ENCODE peak calls at places on chromosomes 16 and 17, in nine cellular contexts. One of them, this sample, is unnamed.

GRCh38 chr16:84481051-84481735 is 23.3 kb downstream of the MEAK7 start:
- DNase-seq in EL: no peak
- DNase-seq in stimulated activated CD8-positive, alpha-beta memory T cell treated with anti-CD3 and anti-CD28 coated beads, Interleukin-7, amount 100 ng/mL, for 24 hours: no peak
- DNase-seq in activated CD4-positive, alpha-beta T cell treated with anti-CD3 and anti-CD28 coated beads, Interleukin-2, amount 50 U/mL, for 24 hours: no peak
- DNase-seq in NCI-H1092: no peak
- DNase-seq in naive B cell: no peak
- DNase-seq in activated T-cell treated with anti-CD3 and anti-CD28 coated beads for 1 hour: no peak
- DNase-seq in nephron progenitor cell: no peak
- DNase-seq in AG04450: no peak
- DNase-seq in this sample: no peak

GRCh38 chr17:11535231-11535630 is 63.0 kb upstream of the DNAH9 start:
- DNase-seq in stimulated activated CD8-positive, alpha-beta memory T cell treated with anti-CD3 and anti-CD28 coated beads, Interleukin-7, amount 100 ng/mL, for 24 hours: no peak
- DNase-seq in NCI-H1092: no peak
- DNase-seq in activated CD4-positive, alpha-beta T cell treated with anti-CD3 and anti-CD28 coated beads, Interleukin-2, amount 50 U/mL, for 24 hours: no peak
- DNase-seq in naive B cell: no peak
- DNase-seq in activated T-cell treated with anti-CD3 and anti-CD28 coated beads for 1 hour: no peak
- DNase-seq in AG04450: no peak
- DNase-seq in EL: no peak
- DNase-seq in nephron progenitor cell: no peak
- DNase-seq in this sample: no peak

GRCh38 chr17:44334315-44335181 is 9.9 kb upstream of the SLC25A39 start:
- DNase-seq in NCI-H1092: no peak
- DNase-seq in EL: no peak
- DNase-seq in nephron progenitor cell: no peak
- DNase-seq in activated T-cell treated with anti-CD3 and anti-CD28 coated beads for 1 hour: no peak
- DNase-seq in naive B cell: no peak
- DNase-seq in stimulated activated CD8-positive, alpha-beta memory T cell treated with anti-CD3 and anti-CD28 coated beads, Interleukin-7, amount 100 ng/mL, for 24 hours: no peak
- DNase-seq in AG04450: no peak
- DNase-seq in activated CD4-positive, alpha-beta T cell treated with anti-CD3 and anti-CD28 coated beads, Interleukin-2, amount 50 U/mL, for 24 hours: no peak
- DNase-seq in this sample: no peak

GRCh38 chr16:80346160-80346632 is 194.6 kb upstream of the DYNLRB2 start:
- DNase-seq in EL: no peak
- DNase-seq in naive B cell: no peak
- DNase-seq in activated T-cell treated with anti-CD3 and anti-CD28 coated beads for 1 hour: no peak
- DNase-seq in AG04450: no peak
- DNase-seq in nephron progenitor cell: no peak
- DNase-seq in NCI-H1092: no peak
- DNase-seq in activated CD4-positive, alpha-beta T cell treated with anti-CD3 and anti-CD28 coated beads, Interleukin-2, amount 50 U/mL, for 24 hours: no peak
- DNase-seq in stimulated activated CD8-positive, alpha-beta memory T cell treated with anti-CD3 and anti-CD28 coated beads, Interleukin-7, amount 100 ng/mL, for 24 hours: no peak
- DNase-seq in this sample: peak; percentile 68

GRCh38 chr17:63946440-63947363 is 14.6 kb upstream of the CD79B start:
- DNase-seq in EL: peak; percentile 39
- DNase-seq in nephron progenitor cell: peak; percentile 78
- DNase-seq in activated CD4-positive, alpha-beta T cell treated with anti-CD3 and anti-CD28 coated beads, Interleukin-2, amount 50 U/mL, for 24 hours: peak; percentile 36
- DNase-seq in AG04450: no peak
- DNase-seq in activated T-cell treated with anti-CD3 and anti-CD28 coated beads for 1 hour: peak; percentile 33
- DNase-seq in NCI-H1092: peak; percentile 17
- DNase-seq in naive B cell: peak; percentile 76
- DNase-seq in stimulated activated CD8-positive, alpha-beta memory T cell treated with anti-CD3 and anti-CD28 coated beads, Interleukin-7, amount 100 ng/mL, for 24 hours: no peak
- DNase-seq in this sample: peak; percentile 69

GRCh38 chr17:76884995-76885896 is 17.0 kb downstream of the MGAT5B start:
- DNase-seq in NCI-H1092: no peak
- DNase-seq in EL: no peak
- DNase-seq in AG04450: no peak
- DNase-seq in activated T-cell treated with anti-CD3 and anti-CD28 coated beads for 1 hour: no peak
- DNase-seq in stimulated activated CD8-positive, alpha-beta memory T cell treated with anti-CD3 and anti-CD28 coated beads, Interleukin-7, amount 100 ng/mL, for 24 hours: no peak
- DNase-seq in activated CD4-positive, alpha-beta T cell treated with anti-CD3 and anti-CD28 coated beads, Interleukin-2, amount 50 U/mL, for 24 hours: no peak
- DNase-seq in nephron progenitor cell: peak; percentile 64
- DNase-seq in naive B cell: no peak
- DNase-seq in this sample: no peak

GRCh38 chr17:80781851-80782277 is 209.8 kb upstream of the CHMP6 start:
- DNase-seq in EL: no peak
- DNase-seq in activated CD4-positive, alpha-beta T cell treated with anti-CD3 and anti-CD28 coated beads, Interleukin-2, amount 50 U/mL, for 24 hours: no peak
- DNase-seq in NCI-H1092: no peak
- DNase-seq in naive B cell: no peak
- DNase-seq in nephron progenitor cell: no peak
- DNase-seq in activated T-cell treated with anti-CD3 and anti-CD28 coated beads for 1 hour: no peak
- DNase-seq in AG04450: no peak
- DNase-seq in stimulated activated CD8-positive, alpha-beta memory T cell treated with anti-CD3 and anti-CD28 coated beads, Interleukin-7, amount 100 ng/mL, for 24 hours: no peak
- DNase-seq in this sample: no peak

GRCh38 chr16:83952940-83953795 is at the start of gene OSGIN1:
- DNase-seq in stimulated activated CD8-positive, alpha-beta memory T cell treated with anti-CD3 and anti-CD28 coated beads, Interleukin-7, amount 100 ng/mL, for 24 hours: peak; percentile 66
- DNase-seq in nephron progenitor cell: peak; percentile 59
- DNase-seq in NCI-H1092: peak; percentile 69
- DNase-seq in activated CD4-positive, alpha-beta T cell treated with anti-CD3 and anti-CD28 coated beads, Interleukin-2, amount 50 U/mL, for 24 hours: peak; percentile 55
- DNase-seq in AG04450: peak; percentile 83
- DNase-seq in EL: peak; percentile 94
- DNase-seq in activated T-cell treated with anti-CD3 and anti-CD28 coated beads for 1 hour: peak; percentile 43
- DNase-seq in naive B cell: peak; percentile 9
- DNase-seq in this sample: peak; percentile 97

GRCh38 chr17:17206913-17207368 is 808 bp upstream of the PLD6 start:
- DNase-seq in activated CD4-positive, alpha-beta T cell treated with anti-CD3 and anti-CD28 coated beads, Interleukin-2, amount 50 U/mL, for 24 hours: no peak
- DNase-seq in EL: no peak
- DNase-seq in naive B cell: no peak
- DNase-seq in AG04450: no peak
- DNase-seq in nephron progenitor cell: no peak
- DNase-seq in activated T-cell treated with anti-CD3 and anti-CD28 coated beads for 1 hour: no peak
- DNase-seq in stimulated activated CD8-positive, alpha-beta memory T cell treated with anti-CD3 and anti-CD28 coated beads, Interleukin-7, amount 100 ng/mL, for 24 hours: no peak
- DNase-seq in NCI-H1092: peak; percentile 41
- DNase-seq in this sample: no peak

GRCh38 chr17:18280239-18280638 is 19.8 kb downstream of the MIEF2 start:
- DNase-seq in NCI-H1092: no peak
- DNase-seq in naive B cell: no peak
- DNase-seq in activated T-cell treated with anti-CD3 and anti-CD28 coated beads for 1 hour: no peak
- DNase-seq in nephron progenitor cell: no peak
- DNase-seq in stimulated activated CD8-positive, alpha-beta memory T cell treated with anti-CD3 and anti-CD28 coated beads, Interleukin-7, amount 100 ng/mL, for 24 hours: no peak
- DNase-seq in activated CD4-positive, alpha-beta T cell treated with anti-CD3 and anti-CD28 coated beads, Interleukin-2, amount 50 U/mL, for 24 hours: no peak
- DNase-seq in EL: no peak
- DNase-seq in AG04450: no peak
- DNase-seq in this sample: no peak

GRCh38 chr17:62869885-62870580 is 61.9 kb upstream of the MARCHF10 start:
- DNase-seq in NCI-H1092: peak; percentile 53
- DNase-seq in AG04450: no peak
- DNase-seq in activated T-cell treated with anti-CD3 and anti-CD28 coated beads for 1 hour: no peak
- DNase-seq in naive B cell: no peak
- DNase-seq in activated CD4-positive, alpha-beta T cell treated with anti-CD3 and anti-CD28 coated beads, Interleukin-2, amount 50 U/mL, for 24 hours: no peak
- DNase-seq in stimulated activated CD8-positive, alpha-beta memory T cell treated with anti-CD3 and anti-CD28 coated beads, Interleukin-7, amount 100 ng/mL, for 24 hours: no peak
- DNase-seq in nephron progenitor cell: peak; percentile 64
- DNase-seq in EL: peak; percentile 67
- DNase-seq in this sample: peak; percentile 40

GRCh38 chr17:36870618-36871002 is 66.7 kb upstream of the LHX1 start:
- DNase-seq in naive B cell: no peak
- DNase-seq in nephron progenitor cell: no peak
- DNase-seq in AG04450: no peak
- DNase-seq in EL: no peak
- DNase-seq in activated CD4-positive, alpha-beta T cell treated with anti-CD3 and anti-CD28 coated beads, Interleukin-2, amount 50 U/mL, for 24 hours: no peak
- DNase-seq in stimulated activated CD8-positive, alpha-beta memory T cell treated with anti-CD3 and anti-CD28 coated beads, Interleukin-7, amount 100 ng/mL, for 24 hours: no peak
- DNase-seq in NCI-H1092: no peak
- DNase-seq in activated T-cell treated with anti-CD3 and anti-CD28 coated beads for 1 hour: no peak
- DNase-seq in this sample: no peak

GRCh38 chr17:82297280-82297803 is 20.1 kb downstream of the CD7 start:
- DNase-seq in activated CD4-positive, alpha-beta T cell treated with anti-CD3 and anti-CD28 coated beads, Interleukin-2, amount 50 U/mL, for 24 hours: no peak
- DNase-seq in activated T-cell treated with anti-CD3 and anti-CD28 coated beads for 1 hour: peak; percentile 73
- DNase-seq in naive B cell: peak; percentile 89
- DNase-seq in NCI-H1092: no peak
- DNase-seq in AG04450: no peak
- DNase-seq in EL: peak; percentile 86
- DNase-seq in nephron progenitor cell: no peak
- DNase-seq in stimulated activated CD8-positive, alpha-beta memory T cell treated with anti-CD3 and anti-CD28 coated beads, Interleukin-7, amount 100 ng/mL, for 24 hours: peak; percentile 76
- DNase-seq in this sample: peak; percentile 93

GRCh38 chr16:50838885-50839284 is 97.0 kb downstream of the CYLD start:
- DNase-seq in EL: no peak
- DNase-seq in naive B cell: no peak
- DNase-seq in activated CD4-positive, alpha-beta T cell treated with anti-CD3 and anti-CD28 coated beads, Interleukin-2, amount 50 U/mL, for 24 hours: no peak
- DNase-seq in AG04450: no peak
- DNase-seq in nephron progenitor cell: no peak
- DNase-seq in activated T-cell treated with anti-CD3 and anti-CD28 coated beads for 1 hour: no peak
- DNase-seq in NCI-H1092: no peak
- DNase-seq in stimulated activated CD8-positive, alpha-beta memory T cell treated with anti-CD3 and anti-CD28 coated beads, Interleukin-7, amount 100 ng/mL, for 24 hours: no peak
- DNase-seq in this sample: no peak

GRCh38 chr17:49112936-49113335 is 19.6 kb upstream of the B4GALNT2 start:
- DNase-seq in NCI-H1092: no peak
- DNase-seq in AG04450: no peak
- DNase-seq in nephron progenitor cell: no peak
- DNase-seq in naive B cell: no peak
- DNase-seq in activated CD4-positive, alpha-beta T cell treated with anti-CD3 and anti-CD28 coated beads, Interleukin-2, amount 50 U/mL, for 24 hours: no peak
- DNase-seq in stimulated activated CD8-positive, alpha-beta memory T cell treated with anti-CD3 and anti-CD28 coated beads, Interleukin-7, amount 100 ng/mL, for 24 hours: no peak
- DNase-seq in activated T-cell treated with anti-CD3 and anti-CD28 coated beads for 1 hour: no peak
- DNase-seq in EL: no peak
- DNase-seq in this sample: no peak

GRCh38 chr17:58300336-58300735 is 19.6 kb upstream of the MPO start:
- DNase-seq in NCI-H1092: no peak
- DNase-seq in activated T-cell treated with anti-CD3 and anti-CD28 coated beads for 1 hour: no peak
- DNase-seq in AG04450: no peak
- DNase-seq in EL: no peak
- DNase-seq in stimulated activated CD8-positive, alpha-beta memory T cell treated with anti-CD3 and anti-CD28 coated beads, Interleukin-7, amount 100 ng/mL, for 24 hours: no peak
- DNase-seq in naive B cell: no peak
- DNase-seq in activated CD4-positive, alpha-beta T cell treated with anti-CD3 and anti-CD28 coated beads, Interleukin-2, amount 50 U/mL, for 24 hours: no peak
- DNase-seq in nephron progenitor cell: no peak
- DNase-seq in this sample: no peak

This sample was measured in adipocyte.